ENCODE peak calls at places on chromosomes 12 and 14, in six cellular contexts. J, H, I, V, Z and Q are unnamed samples. For H3K36me3, the result is how much of the 10 kb centered on the place peaks cover.

GRCh38 chr14:33849455-33849801 is 101.4 kb downstream of the EGLN3 start:
- DNase-seq in V (no peak), Z (no peak), I (no peak), J (no peak), H (no peak), Q (no peak)

GRCh38 chr14:67575684-67576083 is 24.4 kb downstream of the PIGH start:
- DNase-seq in H (no peak), Z (no peak), I (no peak), J (no peak), V (no peak), Q (no peak)

GRCh38 chr12:122064780-122065588 is 13.6 kb upstream of the MLXIP start:
- DNase-seq in I (peak), J (no peak), Z (no peak), V (peak), H (peak), Q (peak)

GRCh38 chr12:31235868-31236395 is 90.0 kb downstream of the SINHCAF start:
- DNase-seq in Z (no peak), H (no peak), J (no peak), I (no peak), V (no peak), Q (no peak)

GRCh38 chr14:103382375-103382774 is 2.8 kb upstream of the MARK3 start:
- DNase-seq in Z (no peak), H (no peak), I (peak), J (no peak), V (no peak), Q (no peak)

GRCh38 chr14:36524220-36524837 is 4.3 kb upstream of the NKX2-1 start:
- DNase-seq in V (no peak), Z (no peak), J (no peak), H (no peak), I (no peak), Q (peak)

GRCh38 chr12:109606261-109607028 is 32.9 kb downstream of the MVK start:
- DNase-seq in Z (no peak), I (no peak), J (no peak), V (peak), H (no peak), Q (peak)

GRCh38 chr14:57171903-57172302 is 96.8 kb downstream of the EXOC5 start:
- DNase-seq in V (no peak), I (no peak), Z (no peak), J (no peak), H (no peak), Q (no peak)

GRCh38 chr14:67886221-67886620 is 66.6 kb downstream of the RAD51B start:
- DNase-seq in J (no peak), H (no peak), I (no peak), Z (no peak), V (peak), Q (no peak)

GRCh38 chr12:38906482-38907170 is 1.2 kb upstream of the CPNE8 start:
- DNase-seq in H (peak), Z (peak), I (peak), V (peak), J (no peak), Q (peak)

GRCh38 chr12:109599087-109599486 is 25.5 kb downstream of the MVK start:
- DNase-seq in V (no peak), J (no peak), I (no peak), Z (no peak), H (no peak), Q (no peak)

GRCh38 chr14:80681651-80682050 is 259.9 kb downstream of the CEP128 start:
- DNase-seq in J (no peak), I (no peak), H (no peak), Z (no peak), V (no peak), Q (no peak)

GRCh38 chr12:128786741-128787391 is 36.9 kb downstream of the SLC15A4 start:
- DNase-seq in J (no peak), V (no peak), H (no peak), Z (no peak), I (no peak), Q (no peak)

DNA sequence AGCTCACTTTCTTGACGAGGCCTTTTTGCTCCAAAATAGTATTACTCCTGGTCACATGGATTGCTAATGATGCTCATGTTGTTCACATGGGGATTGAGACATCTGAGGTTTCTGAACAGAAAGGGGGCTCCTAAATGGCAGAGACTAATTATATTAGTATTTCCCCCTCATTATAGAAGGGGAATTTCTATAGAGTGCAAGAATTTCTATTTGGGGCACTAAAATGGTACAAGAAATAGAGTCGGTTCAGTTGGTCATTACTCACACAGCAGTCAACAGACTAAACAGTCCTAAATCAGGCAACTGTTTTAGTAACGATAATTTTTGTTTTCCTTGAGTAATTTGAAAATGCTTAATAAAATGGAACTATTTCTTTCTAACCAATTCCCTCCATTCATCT is 108.9 kb downstream of the DACT1 start:
- DNase-seq in Z (no peak), J (no peak), I (no peak), V (no peak), H (no peak), Q (no peak)
- H3K4me3 ChIP-seq in Z (no peak), J (no peak), I (no peak), V (no peak), H (no peak), Q (no peak)

GRCh38 chr12:69553626-69554248 is 31.5 kb upstream of the CCT2 start:
- DNase-seq in H (no peak), Z (no peak), J (no peak), V (peak), I (peak), Q (no peak)

GRCh38 chr12:69556383-69556782 is 28.9 kb upstream of the CCT2 start:
- DNase-seq in J (no peak), H (no peak), Z (no peak), I (no peak), V (no peak), Q (no peak)

GRCh38 chr12:69550951-69551350 is 34.3 kb upstream of the CCT2 start:
- DNase-seq in I (no peak), Z (no peak), V (no peak), J (no peak), H (no peak), Q (no peak)

GRCh38 chr12:69555461-69555860 is 29.8 kb upstream of the CCT2 start:
- DNase-seq in Z (no peak), I (peak), H (no peak), V (no peak), J (no peak), Q (no peak)
- H3K36me3 ChIP-seq in Z (under half), I (under half), H (under half), V (under half), J (under half), Q (under half)

GRCh38 chr12:88977115-88977514 is 375.2 kb downstream of the DUSP6 start:
- DNase-seq in V (no peak), H (no peak), Z (no peak), J (no peak), I (no peak), Q (no peak)
- H3K4me3 ChIP-seq in V (no peak), H (no peak), Z (no peak), J (no peak), I (no peak), Q (no peak)

GRCh38 chr14:20314026-20314425 is 8.3 kb upstream of the TTC5 start:
- DNase-seq in V (no peak), H (no peak), J (no peak), Z (no peak), I (no peak), Q (no peak)

DNA sequence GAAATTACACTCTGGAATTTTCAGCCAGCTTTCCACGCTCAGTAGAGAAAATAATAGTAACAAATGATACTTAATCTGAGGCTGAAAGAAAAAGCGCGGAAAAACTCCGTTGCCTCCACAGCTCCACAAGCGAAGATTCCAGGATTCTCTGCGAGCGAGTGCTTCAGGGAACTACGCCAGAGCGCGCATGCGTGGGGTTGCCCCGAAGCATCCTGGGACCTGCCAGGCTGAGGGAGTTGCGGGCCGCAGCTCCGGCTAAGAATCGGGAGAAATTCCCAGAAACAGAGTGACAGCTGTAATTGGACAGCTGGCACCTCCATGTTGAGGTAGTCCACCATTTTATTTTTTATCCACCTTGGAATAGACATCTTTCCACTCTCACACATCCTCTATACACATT is 12.0 kb upstream of the TTC5 start:
- DNase-seq in J (no peak), I (no peak), Z (no peak), V (no peak), H (no peak), Q (peak)
- H3K36me3 ChIP-seq in J (half or more), I (half or more), Z (under half), V (half or more), H (under half), Q (under half)